ENCODE peak calls at places on chromosomes 2 and 18, in five cellular contexts. R is tibial artery, T is NB4, J is HFFc6, Z is GM20000. Y is an unnamed sample.

GRCh38 chr2:197599285-197599965 is 76.0 kb downstream of the RFTN2 start:
- DNase-seq in R (no peak), T (peak), J (peak), Z (peak), Y (peak)

GRCh38 chr18:76920974-76921373 is 98.6 kb downstream of the ZNF236 start:
- DNase-seq in R (no peak), T (no peak), J (no peak), Z (no peak), Y (no peak)

GRCh38 chr2:98936133-98936916 is at the start of gene CRACDL:
- DNase-seq in R (no peak), T (peak), J (no peak), Z (peak), Y (no peak)

GRCh38 chr2:237806334-237806733 is 7.8 kb downstream of the RBM44 start:
- DNase-seq in R (no peak), T (no peak), J (no peak), Z (no peak), Y (no peak)

GRCh38 chr2:236177604-236177966 is 9.4 kb upstream of the GBX2 start:
- DNase-seq in R (no peak), T (peak), J (no peak), Z (peak), Y (no peak)

GRCh38 chr18:59801576-59801975 is 98.2 kb upstream of the PMAIP1 start:
- DNase-seq in R (no peak), T (no peak), J (no peak), Z (no peak), Y (no peak)

GRCh38 chr18:23267447-23267776 is 132.1 kb downstream of the CABLES1 start:
- DNase-seq in R (no peak), T (no peak), J (no peak), Z (no peak), Y (no peak)

GRCh38 chr18:76426738-76427305 is 68.2 kb downstream of the ZNF516 start:
- DNase-seq in R (no peak), T (peak), J (peak), Z (no peak), Y (no peak)

GRCh38 chr18:59846814-59847490 is 52.8 kb upstream of the PMAIP1 start:
- DNase-seq in R (no peak), T (no peak), J (peak), Z (peak), Y (peak)

GRCh38 chr2:12243381-12243780 is 473.4 kb upstream of the TRIB2 start:
- DNase-seq in R (no peak), T (no peak), J (no peak), Z (no peak), Y (no peak)

GRCh38 chr2:195694553-195694952 is 37.5 kb downstream of the SLC39A10 start:
- DNase-seq in R (no peak), T (no peak), J (no peak), Z (no peak), Y (no peak)

GRCh38 chr2:86441789-86442641 is 844 bp downstream of the KDM3A start:
- DNase-seq in R (peak), T (peak), J (peak), Z (peak), Y (peak)
- TF ChIP-seq CTCF in R (no peak), T (no peak), J (no peak), Z (no peak), Y (no peak)

DNA sequence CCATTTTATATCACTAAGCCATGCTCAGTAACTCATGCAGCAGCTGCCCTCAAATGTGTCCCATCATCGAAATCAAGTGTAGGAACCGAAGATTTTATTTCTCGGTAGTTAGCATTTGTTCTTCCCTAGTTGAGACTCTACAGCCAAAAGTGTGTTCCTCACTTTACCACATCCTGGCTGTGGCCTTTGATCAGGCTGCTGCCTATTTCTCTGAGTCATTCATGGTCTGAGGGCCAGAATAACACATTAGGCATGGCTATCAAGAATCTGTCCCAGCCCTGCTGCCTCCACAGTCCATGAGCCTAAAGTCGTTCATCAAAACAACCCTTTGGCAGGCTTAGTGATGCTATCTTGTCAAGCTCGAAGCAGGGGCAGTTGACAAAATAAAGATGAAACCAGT is 300.1 kb downstream of the TDRD15 start:
- DNase-seq in R (no peak), T (no peak), J (no peak), Z (no peak), Y (no peak)
- TF ChIP-seq CTCF in R (no peak), T (no peak), J (no peak), Z (no peak), Y (no peak)

DNA sequence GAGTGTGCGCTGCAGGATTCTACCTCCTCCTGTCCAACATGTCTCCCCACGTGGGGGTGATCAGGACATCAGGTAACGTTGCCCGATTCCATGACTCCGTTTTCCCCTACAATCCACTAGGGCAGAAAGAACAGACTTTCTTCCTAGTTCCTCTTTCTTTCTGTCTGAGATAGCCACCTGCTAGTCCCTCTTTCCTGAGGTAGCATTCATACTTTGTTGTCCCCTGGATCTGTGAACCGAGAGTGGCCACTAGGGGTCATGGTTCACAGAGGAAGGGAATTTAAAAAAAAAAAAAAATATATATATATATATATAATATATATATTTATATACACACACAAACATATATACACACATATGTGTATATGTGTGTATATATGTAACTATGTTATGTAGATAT is 210.0 kb upstream of the ZNF521 start:
- DNase-seq in R (no peak), T (peak), J (peak), Z (peak), Y (peak)
- TF ChIP-seq CTCF in R (no peak), T (peak), J (peak), Z (no peak), Y (peak)

DNA sequence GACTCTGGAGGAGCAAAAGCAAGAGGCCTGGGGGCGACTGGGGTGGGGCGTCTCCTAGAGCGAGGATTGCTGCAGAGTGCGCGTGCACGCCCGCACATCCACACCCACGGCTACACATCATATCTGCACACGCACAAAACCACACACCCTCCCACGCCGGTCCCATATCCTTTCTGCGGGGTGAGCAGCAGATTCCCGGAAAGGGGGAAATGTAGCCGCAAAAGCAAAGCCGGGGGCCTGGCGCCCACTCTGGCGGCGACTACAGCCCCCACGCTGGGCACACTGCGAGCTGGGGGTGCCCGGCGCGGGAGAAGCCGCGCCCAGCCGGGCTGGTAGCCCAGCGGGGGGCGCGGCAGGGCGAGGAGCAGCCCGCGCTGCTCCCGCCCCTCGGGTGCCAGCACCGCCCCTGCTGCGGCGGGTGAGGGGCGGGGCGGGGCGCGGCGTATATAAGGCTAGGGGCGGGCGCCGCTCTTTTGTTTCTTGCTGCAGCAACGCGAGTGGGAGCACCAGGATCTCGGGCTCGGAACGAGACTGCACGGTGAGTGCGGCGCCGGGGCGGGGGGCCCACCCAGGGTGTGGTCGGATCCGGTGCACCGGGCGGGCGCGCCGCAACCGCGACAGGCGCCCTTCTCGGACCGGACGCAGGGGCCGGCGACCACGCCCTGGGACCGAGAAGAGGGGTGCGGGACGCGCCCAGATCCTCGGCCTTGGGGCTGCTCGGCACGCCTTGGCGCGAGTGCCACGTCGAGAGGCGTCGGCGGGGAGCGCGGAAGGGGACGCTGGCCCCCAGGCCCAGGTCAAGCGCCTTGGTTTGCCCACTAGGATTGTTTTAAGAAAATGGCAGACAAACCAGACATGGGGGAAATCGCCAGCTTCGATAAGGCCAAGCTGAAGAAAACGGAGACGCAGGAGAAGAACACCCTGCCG is at the start of gene TMSB10:
- DNase-seq in R (peak), T (peak), J (peak), Z (peak), Y (peak)
- TF ChIP-seq CTCF in R (no peak), T (no peak), J (peak), Z (peak), Y (peak)

DNA sequence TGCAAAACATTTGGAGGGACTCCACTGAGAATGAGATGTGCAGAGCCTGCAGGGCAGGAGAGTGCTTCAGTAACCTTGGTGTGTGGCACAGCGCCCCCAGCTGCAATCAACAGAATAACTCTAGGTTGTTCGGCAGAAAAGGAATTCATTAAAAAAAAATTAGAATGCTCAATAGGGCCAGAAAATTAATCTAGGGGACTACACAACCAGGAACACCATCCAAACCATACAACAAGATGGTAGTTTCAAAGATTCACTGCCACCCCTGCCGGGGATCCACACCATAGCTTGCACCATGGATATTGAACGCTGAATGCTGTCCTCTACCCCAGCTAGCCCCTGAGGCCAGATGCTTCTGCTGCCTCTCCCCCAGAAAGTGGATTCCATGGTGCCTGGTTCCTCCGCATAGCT is 50.1 kb downstream of the THUMPD2 start:
- DNase-seq in R (no peak), T (peak), J (peak), Z (peak), Y (peak)
- TF ChIP-seq CTCF in R (no peak), T (peak), J (peak), Z (peak), Y (peak)

GRCh38 chr2:179449010-179449409 is 184.4 kb upstream of the SESTD1 start:
- DNase-seq in R (no peak), T (no peak), J (no peak), Z (no peak), Y (no peak)
- TF ChIP-seq CTCF in R (no peak), T (no peak), J (no peak), Z (no peak), Y (no peak)

GRCh38 chr2:67579207-67579606 is 182.1 kb downstream of the ETAA1 start:
- DNase-seq in R (no peak), T (no peak), J (no peak), Z (no peak), Y (no peak)
- TF ChIP-seq CTCF in R (no peak), T (no peak), J (no peak), Z (no peak), Y (no peak)

GRCh38 chr2:6526093-6526824 is 339.4 kb downstream of the CMPK2 start:
- DNase-seq in R (no peak), T (peak), J (no peak), Z (peak), Y (peak)
- TF ChIP-seq CTCF in R (no peak), T (peak), J (peak), Z (no peak), Y (peak)

GRCh38 chr18:48308755-48309154 is 100.4 kb downstream of the ZBTB7C start:
- DNase-seq in R (no peak), T (no peak), J (no peak), Z (no peak), Y (no peak)

GRCh38 chr18:48304906-48305693 is 104.1 kb downstream of the ZBTB7C start:
- DNase-seq in R (peak), T (no peak), J (no peak), Z (no peak), Y (no peak)

GRCh38 chr18:48308027-48308635 is 101.1 kb downstream of the ZBTB7C start:
- DNase-seq in R (no peak), T (no peak), J (no peak), Z (no peak), Y (no peak)

GRCh38 chr18:48303883-48304282 is 105.3 kb downstream of the ZBTB7C start:
- DNase-seq in R (peak), T (no peak), J (no peak), Z (no peak), Y (no peak)

GRCh38 chr18:48306838-48307237 is 102.3 kb downstream of the ZBTB7C start:
- DNase-seq in R (no peak), T (no peak), J (no peak), Z (no peak), Y (no peak)
- TF ChIP-seq CTCF in R (no peak), T (no peak), J (no peak), Z (no peak), Y (no peak)

GRCh38 chr2:30869988-30870387 is 62.7 kb upstream of the CAPN13 start:
- DNase-seq in R (no peak), T (no peak), J (no peak), Z (no peak), Y (no peak)
- TF ChIP-seq CTCF in R (no peak), T (no peak), J (no peak), Z (no peak), Y (no peak)

Y was measured in GM10248.